ENCODE peak calls at places on chromosomes 1 and 21, in five cellular contexts. One of them, this sample, is unnamed.

GRCh38 chr1:185862235-185862634 is 128.0 kb downstream of the HMCN1 start:
- DNase-seq in stimulated activated CD4-positive, alpha-beta T cell treated with anti-CD3 and anti-CD28 coated beads, Interleukin-12 subunit alpha, Interleukin-12 subunit beta, amount 100 ng/mL, for 48 hours: no peak
- DNase-seq in caudate nucleus: no peak
- DNase-seq in glutamatergic neuron: no peak
- DNase-seq in trophoblast cell: no peak
- DNase-seq in this sample: no peak

GRCh38 chr1:223114871-223115270 is 28.2 kb downstream of the TLR5 start:
- DNase-seq in stimulated activated CD4-positive, alpha-beta T cell treated with anti-CD3 and anti-CD28 coated beads, Interleukin-12 subunit alpha, Interleukin-12 subunit beta, amount 100 ng/mL, for 48 hours: no peak
- DNase-seq in caudate nucleus: no peak
- DNase-seq in glutamatergic neuron: no peak
- DNase-seq in trophoblast cell: no peak
- DNase-seq in this sample: no peak

GRCh38 chr1:15153842-15154479 is 414 bp downstream of the TMEM51 start:
- DNase-seq in stimulated activated CD4-positive, alpha-beta T cell treated with anti-CD3 and anti-CD28 coated beads, Interleukin-12 subunit alpha, Interleukin-12 subunit beta, amount 100 ng/mL, for 48 hours: no peak
- DNase-seq in caudate nucleus: peak
- DNase-seq in glutamatergic neuron: peak
- DNase-seq in trophoblast cell: peak
- DNase-seq in this sample: peak

GRCh38 chr21:18449586-18449985 is 46.0 kb upstream of the TMPRSS15 start:
- DNase-seq in stimulated activated CD4-positive, alpha-beta T cell treated with anti-CD3 and anti-CD28 coated beads, Interleukin-12 subunit alpha, Interleukin-12 subunit beta, amount 100 ng/mL, for 48 hours: no peak
- DNase-seq in caudate nucleus: no peak
- DNase-seq in glutamatergic neuron: no peak
- DNase-seq in trophoblast cell: no peak
- DNase-seq in this sample: no peak

GRCh38 chr1:116329524-116330341 is 43.3 kb upstream of the ATP1A1 start:
- DNase-seq in stimulated activated CD4-positive, alpha-beta T cell treated with anti-CD3 and anti-CD28 coated beads, Interleukin-12 subunit alpha, Interleukin-12 subunit beta, amount 100 ng/mL, for 48 hours: no peak
- DNase-seq in caudate nucleus: peak
- DNase-seq in glutamatergic neuron: no peak
- DNase-seq in trophoblast cell: peak
- DNase-seq in this sample: no peak

GRCh38 chr21:38861989-38862683 is 56.4 kb downstream of the ETS2 start:
- DNase-seq in stimulated activated CD4-positive, alpha-beta T cell treated with anti-CD3 and anti-CD28 coated beads, Interleukin-12 subunit alpha, Interleukin-12 subunit beta, amount 100 ng/mL, for 48 hours: no peak
- DNase-seq in caudate nucleus: no peak
- DNase-seq in glutamatergic neuron: no peak
- DNase-seq in trophoblast cell: no peak
- DNase-seq in this sample: no peak

GRCh38 chr1:185653615-185654014 is 80.6 kb upstream of the HMCN1 start:
- DNase-seq in stimulated activated CD4-positive, alpha-beta T cell treated with anti-CD3 and anti-CD28 coated beads, Interleukin-12 subunit alpha, Interleukin-12 subunit beta, amount 100 ng/mL, for 48 hours: no peak
- DNase-seq in caudate nucleus: no peak
- DNase-seq in glutamatergic neuron: no peak
- DNase-seq in trophoblast cell: no peak
- DNase-seq in this sample: no peak

GRCh38 chr1:241844593-241844992 is 3.4 kb upstream of the EXO1 start:
- DNase-seq in stimulated activated CD4-positive, alpha-beta T cell treated with anti-CD3 and anti-CD28 coated beads, Interleukin-12 subunit alpha, Interleukin-12 subunit beta, amount 100 ng/mL, for 48 hours: no peak
- DNase-seq in caudate nucleus: no peak
- DNase-seq in glutamatergic neuron: no peak
- DNase-seq in trophoblast cell: no peak
- DNase-seq in this sample: no peak

GRCh38 chr1:68232354-68233148 is at the start of gene WLS:
- DNase-seq in stimulated activated CD4-positive, alpha-beta T cell treated with anti-CD3 and anti-CD28 coated beads, Interleukin-12 subunit alpha, Interleukin-12 subunit beta, amount 100 ng/mL, for 48 hours: no peak
- DNase-seq in caudate nucleus: peak
- DNase-seq in glutamatergic neuron: peak
- DNase-seq in trophoblast cell: peak
- DNase-seq in this sample: peak

GRCh38 chr1:40014812-40015594 is 25.5 kb upstream of the CAP1 start:
- DNase-seq in stimulated activated CD4-positive, alpha-beta T cell treated with anti-CD3 and anti-CD28 coated beads, Interleukin-12 subunit alpha, Interleukin-12 subunit beta, amount 100 ng/mL, for 48 hours: no peak
- DNase-seq in caudate nucleus: no peak
- DNase-seq in glutamatergic neuron: no peak
- DNase-seq in trophoblast cell: peak
- DNase-seq in this sample: no peak

GRCh38 chr1:58948671-58949070 is 164.8 kb upstream of the JUN start:
- DNase-seq in stimulated activated CD4-positive, alpha-beta T cell treated with anti-CD3 and anti-CD28 coated beads, Interleukin-12 subunit alpha, Interleukin-12 subunit beta, amount 100 ng/mL, for 48 hours: no peak
- DNase-seq in caudate nucleus: no peak
- DNase-seq in glutamatergic neuron: no peak
- DNase-seq in trophoblast cell: no peak
- DNase-seq in this sample: no peak

GRCh38 chr1:116415699-116416533 is 42.9 kb downstream of the ATP1A1 start:
- DNase-seq in stimulated activated CD4-positive, alpha-beta T cell treated with anti-CD3 and anti-CD28 coated beads, Interleukin-12 subunit alpha, Interleukin-12 subunit beta, amount 100 ng/mL, for 48 hours: no peak
- DNase-seq in caudate nucleus: no peak
- DNase-seq in glutamatergic neuron: no peak
- DNase-seq in trophoblast cell: no peak
- DNase-seq in this sample: no peak

This sample was measured in frontal cortex.